ENCODE peak calls at places on chromosomes 16 and 17, in nine cellular contexts. C is epithelial cell of proximal tubule, S is choroid plexus epithelial cell, V is cardiac fibroblast, O is kidney, B is SK-N-SH, L is AG04450, J is endothelial cell, A is transverse colon. N is an unnamed sample.

GRCh38 chr16:10834766-10835165 is 16.2 kb upstream of the TVP23A start:
- DNase-seq in C (no peak), S (no peak), V (no peak), O (no peak), B (no peak), L (no peak), J (no peak), A (no peak), N (no peak)

GRCh38 chr17:35892091-35892637 is 12.0 kb upstream of the CCL5 start:
- DNase-seq in C (no peak), S (peak), V (peak), O (no peak), B (no peak), L (no peak), J (no peak), A (no peak), N (no peak)

GRCh38 chr17:76147211-76148014 is 6.4 kb upstream of the FOXJ1 start:
- DNase-seq in C (no peak), S (peak), V (peak), O (no peak), B (peak), L (no peak), J (no peak), A (no peak), N (no peak)

GRCh38 chr16:22220714-22221113 is 14.6 kb downstream of the EEF2K start:
- DNase-seq in C (no peak), S (no peak), V (no peak), O (no peak), B (no peak), L (no peak), J (no peak), A (no peak), N (no peak)

GRCh38 chr16:4298761-4299522 is 16.9 kb upstream of the GLIS2 start:
- DNase-seq in C (no peak), S (peak), V (peak), O (peak), B (peak), L (peak), J (peak), A (peak), N (no peak)

GRCh38 chr16:81457326-81458133 is 12.9 kb downstream of the CMIP start:
- DNase-seq in C (peak), S (peak), V (peak), O (no peak), B (no peak), L (peak), J (no peak), A (no peak), N (no peak)

GRCh38 chr16:80197790-80198201 is 343.0 kb upstream of the DYNLRB2 start:
- DNase-seq in C (peak), S (peak), V (peak), O (no peak), B (no peak), L (peak), J (no peak), A (no peak), N (no peak)

GRCh38 chr17:9370464-9370863 is 205.2 kb downstream of the STX8 start:
- DNase-seq in C (no peak), S (peak), V (peak), O (no peak), B (no peak), L (no peak), J (no peak), A (no peak), N (no peak)

GRCh38 chr16:88448461-88449266 is 4.4 kb upstream of the ZFPM1 start:
- DNase-seq in C (no peak), S (no peak), V (no peak), O (no peak), B (peak), L (no peak), J (no peak), A (no peak), N (no peak)

GRCh38 chr16:22677024-22677830 is 136.7 kb upstream of the HS3ST2 start:
- DNase-seq in C (no peak), S (no peak), V (no peak), O (no peak), B (no peak), L (no peak), J (no peak), A (no peak), N (no peak)

GRCh38 chr17:49851387-49852291 is 3.8 kb upstream of the TAC4 start:
- DNase-seq in C (no peak), S (peak), V (peak), O (peak), B (peak), L (peak), J (peak), A (peak), N (peak)

GRCh38 chr16:4572715-4573114 is 16.6 kb downstream of the C16orf96 start:
- DNase-seq in C (no peak), S (no peak), V (peak), O (no peak), B (no peak), L (no peak), J (no peak), A (no peak), N (no peak)

GRCh38 chr16:57899771-57900661 is 70.9 kb downstream of the CNGB1 start:
- DNase-seq in C (no peak), S (peak), V (peak), O (peak), B (peak), L (peak), J (peak), A (peak), N (peak)

GRCh38 chr16:57903656-57904055 is 67.3 kb downstream of the CNGB1 start:
- DNase-seq in C (no peak), S (no peak), V (no peak), O (peak), B (no peak), L (no peak), J (no peak), A (peak), N (no peak)

GRCh38 chr16:57898961-57899360 is 72.0 kb downstream of the CNGB1 start:
- DNase-seq in C (no peak), S (no peak), V (no peak), O (no peak), B (no peak), L (no peak), J (no peak), A (no peak), N (no peak)

GRCh38 chr16:57901480-57902069 is 69.4 kb downstream of the CNGB1 start:
- DNase-seq in C (no peak), S (no peak), V (no peak), O (peak), B (no peak), L (no peak), J (no peak), A (no peak), N (no peak)

GRCh38 chr16:57900796-57901479 is 70.0 kb downstream of the CNGB1 start:
- DNase-seq in C (no peak), S (no peak), V (no peak), O (peak), B (no peak), L (no peak), J (no peak), A (no peak), N (no peak)
- TF ChIP-seq CTCF in C (no peak), S (no peak), V (no peak), O (no peak), B (no peak), L (no peak), J (no peak), A (no peak), N (no peak)

GRCh38 chr17:8224891-8225812 is 14.8 kb upstream of the AURKB start:
- DNase-seq in C (no peak), S (no peak), V (no peak), O (peak), B (no peak), L (no peak), J (no peak), A (no peak), N (no peak)

GRCh38 chr17:8222380-8222629 is 11.9 kb upstream of the AURKB start:
- DNase-seq in C (peak), S (no peak), V (no peak), O (no peak), B (no peak), L (no peak), J (no peak), A (no peak), N (no peak)

GRCh38 chr17:8222630-8223355 is 12.4 kb upstream of the AURKB start:
- DNase-seq in C (peak), S (peak), V (peak), O (peak), B (peak), L (peak), J (peak), A (peak), N (peak)

GRCh38 chr17:8221663-8222379 is 11.4 kb upstream of the AURKB start:
- DNase-seq in C (peak), S (peak), V (peak), O (peak), B (peak), L (peak), J (peak), A (peak), N (peak)

GRCh38 chr17:8223356-8224063 is 13.1 kb upstream of the AURKB start:
- DNase-seq in C (no peak), S (peak), V (peak), O (peak), B (peak), L (no peak), J (peak), A (peak), N (peak)
- TF ChIP-seq CTCF in C (peak), S (peak), V (peak), O (no peak), B (peak), L (no peak), J (no peak), A (no peak), N (peak)

DNA sequence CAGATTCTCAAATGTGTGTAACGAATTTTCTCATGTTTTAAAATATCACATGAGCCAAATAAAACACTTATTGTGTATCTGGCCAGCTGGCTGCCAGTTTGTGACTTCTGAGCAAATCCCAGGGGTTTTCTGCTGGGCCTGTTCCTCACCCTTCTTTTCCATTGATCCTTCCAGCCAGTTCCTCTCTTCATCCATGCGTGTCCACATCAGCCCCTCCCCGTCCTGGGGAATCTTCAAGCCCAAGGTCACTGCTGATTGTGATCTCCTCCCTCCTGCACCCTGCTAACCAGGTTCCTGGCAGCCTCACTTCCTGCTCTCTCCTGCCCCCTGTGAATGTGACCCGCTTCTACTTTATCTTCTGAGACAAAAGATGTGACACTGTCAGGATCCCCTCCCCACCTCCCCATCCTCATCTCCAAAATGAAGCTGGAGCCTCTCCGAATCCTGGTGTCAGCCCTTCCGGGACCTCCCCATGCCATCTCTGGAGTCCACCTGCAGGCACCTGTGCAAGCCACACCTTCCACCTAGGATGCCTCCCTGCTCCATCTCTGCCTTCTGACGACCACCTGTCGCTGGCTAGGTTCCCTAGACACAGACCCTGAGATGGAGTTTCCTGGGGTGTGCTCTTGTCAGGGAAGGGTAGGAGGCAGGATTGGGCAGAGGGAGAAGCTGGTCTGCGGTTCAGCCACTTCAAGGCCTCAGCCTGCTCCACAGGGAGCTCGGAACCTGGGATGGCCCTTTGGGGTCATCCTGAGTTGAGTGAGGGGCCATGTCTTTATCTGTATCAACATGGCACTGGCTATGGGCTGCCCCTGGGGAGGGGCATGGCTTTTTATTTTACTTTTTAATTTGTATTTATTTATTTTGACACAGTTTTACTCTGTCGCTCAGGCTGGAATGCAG is 205.1 kb downstream of the KATNIP start:
- DNase-seq in C (no peak), S (no peak), V (no peak), O (no peak), B (no peak), L (no peak), J (no peak), A (no peak), N (no peak)
- TF ChIP-seq CTCF in C (no peak), S (no peak), V (no peak), O (no peak), B (no peak), L (no peak), J (no peak), A (no peak), N (no peak)

DNA sequence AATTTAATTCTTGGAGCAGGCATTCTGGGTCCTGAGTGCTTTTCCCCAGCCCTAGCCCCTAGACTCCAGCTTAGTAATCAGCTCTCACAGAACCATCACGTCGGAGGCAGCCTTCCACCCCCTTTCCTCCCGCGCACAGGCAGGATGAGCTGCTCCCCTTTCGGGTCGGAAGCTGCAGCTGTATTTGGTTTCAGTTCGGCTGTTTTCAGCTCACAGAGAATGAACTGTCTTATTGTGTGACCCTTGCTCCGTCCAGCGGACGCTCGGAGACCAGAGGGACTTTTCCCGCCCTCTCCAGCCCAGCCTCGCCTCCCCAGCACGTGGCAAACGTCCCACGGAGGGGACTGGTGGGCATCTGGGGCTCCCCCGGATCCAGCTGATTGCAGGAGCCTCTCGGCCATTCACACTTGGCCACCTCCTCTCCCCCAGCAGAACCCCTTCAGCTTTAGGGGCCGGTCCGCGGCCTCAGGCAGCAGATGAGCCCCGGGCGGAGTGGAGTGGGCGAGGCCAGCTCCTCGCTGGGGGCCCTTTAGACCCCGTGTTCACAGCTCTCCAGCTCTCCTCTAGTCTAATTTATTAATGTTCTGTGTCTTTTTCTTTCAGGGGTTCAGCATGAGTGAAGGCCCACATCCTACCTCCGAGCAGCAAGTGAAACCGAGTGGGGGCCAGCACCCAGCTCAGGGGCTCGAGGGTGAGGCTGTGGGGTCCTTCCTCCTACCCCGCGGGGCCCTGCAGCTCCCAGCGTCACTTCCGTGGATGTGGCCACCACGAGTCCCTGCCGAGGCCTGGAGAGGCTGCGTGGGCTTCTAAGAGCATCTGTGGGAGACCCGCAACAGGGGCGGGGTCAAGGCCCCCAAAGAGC is 863 bp upstream of the UTS2R start:
- DNase-seq in C (no peak), S (peak), V (no peak), O (peak), B (peak), L (no peak), J (no peak), A (peak), N (no peak)
- TF ChIP-seq CTCF in C (no peak), S (no peak), V (no peak), O (no peak), B (no peak), L (no peak), J (no peak), A (no peak), N (no peak)

GRCh38 chr16:86224126-86224525 is 286.2 kb upstream of the FOXF1 start:
- DNase-seq in C (no peak), S (no peak), V (no peak), O (no peak), B (no peak), L (no peak), J (no peak), A (no peak), N (no peak)
- TF ChIP-seq CTCF in C (no peak), S (no peak), V (peak), O (no peak), B (no peak), L (peak), J (no peak), A (no peak), N (no peak)

N was measured in progenitor cell of endocrine pancreas.